ENCODE peak calls at places on chromosome 19, in five cellular contexts. B is OCI-LY7, Q is tibial nerve, R is WERI-Rb-1, C is cardiac fibroblast. A is an unnamed sample.

GRCh38 chr19:35801828-35802227 is 10.8 kb downstream of the PRODH2 start:
- DNase-seq in B (no peak), Q (no peak), R (no peak), C (no peak), A (no peak)

GRCh38 chr19:29285878-29286277 is 72.9 kb upstream of the UQCRFS1 start:
- DNase-seq in B (no peak), Q (no peak), R (peak), C (no peak), A (peak)

GRCh38 chr19:4896372-4896771 is 6.3 kb downstream of the ARRDC5 start:
- DNase-seq in B (no peak), Q (no peak), R (no peak), C (peak), A (no peak)

GRCh38 chr19:4352701-4353121 is 9.3 kb downstream of the MPND start:
- DNase-seq in B (peak), Q (no peak), R (peak), C (peak), A (peak)

GRCh38 chr19:55703790-55704215 is 28.8 kb downstream of the EPN1 start:
- DNase-seq in B (peak), Q (no peak), R (no peak), C (peak), A (peak)

GRCh38 chr19:57746580-57747471 is at the start of gene ZNF776:
- DNase-seq in B (peak), Q (peak), R (peak), C (peak), A (peak)

GRCh38 chr19:33740811-33741396 is 55.8 kb upstream of the KCTD15 start:
- DNase-seq in B (peak), Q (no peak), R (no peak), C (peak), A (no peak)

GRCh38 chr19:33610588-33610987 is 11.2 kb upstream of the CHST8 start:
- DNase-seq in B (no peak), Q (no peak), R (no peak), C (no peak), A (no peak)

GRCh38 chr19:38384209-38385027 is 3.4 kb downstream of the GGN start:
- DNase-seq in B (peak), Q (no peak), R (peak), C (peak), A (peak)

GRCh38 chr19:2250765-2251576 is 1.8 kb downstream of the AMH start:
- DNase-seq in B (no peak), Q (no peak), R (no peak), C (no peak), A (peak)

GRCh38 chr19:17348700-17349099 is 11.3 kb downstream of the GTPBP3 start:
- DNase-seq in B (no peak), Q (no peak), R (no peak), C (peak), A (peak)

GRCh38 chr19:35828694-35829301 is 16.2 kb upstream of the PRODH2 start:
- DNase-seq in B (peak), Q (no peak), R (no peak), C (peak), A (no peak)

GRCh38 chr19:6811906-6812305 is 39.4 kb downstream of the VAV1 start:
- DNase-seq in B (peak), Q (no peak), R (peak), C (peak), A (peak)

GRCh38 chr19:40445945-40446784 is 2.0 kb upstream of the SERTAD3 start:
- DNase-seq in B (no peak), Q (no peak), R (peak), C (peak), A (no peak)

GRCh38 chr19:31675187-31675913 is 326.1 kb upstream of the TSHZ3 start:
- DNase-seq in B (no peak), Q (no peak), R (no peak), C (peak), A (no peak)

GRCh38 chr19:6772028-6772865 is at the start of gene VAV1:
- DNase-seq in B (peak), Q (no peak), R (no peak), C (no peak), A (no peak)

GRCh38 chr19:35710784-35711723 is 6.7 kb downstream of the ZBTB32 start:
- DNase-seq in B (peak), Q (no peak), R (no peak), C (no peak), A (no peak)

GRCh38 chr19:38898788-38899446 is 501 bp downstream of the SIRT2 start:
- DNase-seq in B (peak), Q (no peak), R (no peak), C (peak), A (no peak)

GRCh38 chr19:10061717-10062310 is 24.3 kb upstream of the SHFL start:
- DNase-seq in B (no peak), Q (no peak), R (no peak), C (no peak), A (no peak)

GRCh38 chr19:58559275-58560006 is 1.0 kb upstream of the UBE2M start:
- DNase-seq in B (peak), Q (peak), R (peak), C (peak), A (peak)

GRCh38 chr19:38025908-38026307 is 118.9 kb downstream of the SIPA1L3 start:
- DNase-seq in B (no peak), Q (no peak), R (no peak), C (no peak), A (no peak)

GRCh38 chr19:3977242-3978143 is 6.6 kb upstream of the DAPK3 start:
- DNase-seq in B (no peak), Q (no peak), R (no peak), C (no peak), A (peak)

GRCh38 chr19:10617409-10618121 is 7.8 kb upstream of the SLC44A2 start:
- DNase-seq in B (no peak), Q (no peak), R (no peak), C (peak), A (no peak)

GRCh38 chr19:13098291-13099072 is 4.2 kb downstream of the LYL1 start:
- DNase-seq in B (no peak), Q (no peak), R (no peak), C (peak), A (no peak)

GRCh38 chr19:16637535-16637934 is 9.5 kb upstream of the MED26 start:
- DNase-seq in B (no peak), Q (no peak), R (no peak), C (peak), A (no peak)

GRCh38 chr19:38173324-38174041 is 50.5 kb downstream of the DPF1 start:
- DNase-seq in B (no peak), Q (no peak), R (no peak), C (no peak), A (peak)

GRCh38 chr19:34171539-34171876 is 796 bp upstream of the LSM14A start:
- DNase-seq in B (no peak), Q (no peak), R (no peak), C (peak), A (no peak)

GRCh38 chr19:38277549-38277948 is 13.2 kb downstream of the SPINT2 start:
- DNase-seq in B (no peak), Q (no peak), R (no peak), C (peak), A (no peak)

GRCh38 chr19:45032421-45032820 is 6.4 kb upstream of the CLASRP start:
- DNase-seq in B (no peak), Q (no peak), R (no peak), C (no peak), A (no peak)

GRCh38 chr19:28519950-28520861 is 692.7 kb downstream of the UQCRFS1 start:
- DNase-seq in B (no peak), Q (no peak), R (no peak), C (no peak), A (no peak)

GRCh38 chr19:48444129-48444932 is 1.5 kb upstream of the GRWD1 start:
- DNase-seq in B (no peak), Q (no peak), R (no peak), C (no peak), A (no peak)

GRCh38 chr19:48444933-48445194 is 919 bp upstream of the GRWD1 start:
- DNase-seq in B (no peak), Q (no peak), R (no peak), C (no peak), A (no peak)

GRCh38 chr19:48445256-48445605 is 552 bp upstream of the GRWD1 start:
- DNase-seq in B (no peak), Q (no peak), R (peak), C (peak), A (peak)

GRCh38 chr19:48446579-48446978 is 796 bp downstream of the GRWD1 start:
- DNase-seq in B (no peak), Q (no peak), R (no peak), C (no peak), A (no peak)

GRCh38 chr19:48445606-48446481 is at the start of gene GRWD1:
- DNase-seq in B (peak), Q (peak), R (peak), C (peak), A (peak)
- TF ChIP-seq CTCF in B (peak), Q (no peak), R (peak), C (no peak), A (peak)

GRCh38 chr19:8244442-8244841 is 35.3 kb downstream of the CERS4 start:
- DNase-seq in B (no peak), Q (no peak), R (no peak), C (no peak), A (no peak)
- TF ChIP-seq CTCF in B (peak), Q (no peak), R (peak), C (no peak), A (no peak)

GRCh38 chr19:23287620-23288019 is 37.4 kb upstream of the ZNF724 start:
- DNase-seq in B (peak), Q (no peak), R (no peak), C (no peak), A (no peak)

GRCh38 chr19:23281663-23282276 is 31.6 kb upstream of the ZNF724 start:
- DNase-seq in B (peak), Q (no peak), R (no peak), C (no peak), A (no peak)

GRCh38 chr19:23285948-23286347 is 35.8 kb upstream of the ZNF724 start:
- DNase-seq in B (peak), Q (no peak), R (no peak), C (no peak), A (no peak)

GRCh38 chr19:23286477-23286876 is 36.3 kb upstream of the ZNF724 start:
- DNase-seq in B (peak), Q (no peak), R (peak), C (no peak), A (peak)

GRCh38 chr19:23283925-23284324 is 33.7 kb upstream of the ZNF724 start:
- DNase-seq in B (peak), Q (no peak), R (peak), C (peak), A (peak)
- TF ChIP-seq CTCF in B (peak), Q (peak), R (peak), C (peak), A (peak)

GRCh38 chr19:1249990-1250298 is 1.6 kb downstream of the MIDN start:
- DNase-seq in B (no peak), Q (no peak), R (no peak), C (no peak), A (no peak)

GRCh38 chr19:1245884-1246816 is 2.2 kb upstream of the MIDN start:
- DNase-seq in B (no peak), Q (no peak), R (peak), C (no peak), A (no peak)

GRCh38 chr19:1249298-1249989 is 1.1 kb downstream of the MIDN start:
- DNase-seq in B (peak), Q (peak), R (peak), C (peak), A (peak)

GRCh38 chr19:1248454-1249297 is at the start of gene MIDN:
- DNase-seq in B (peak), Q (no peak), R (peak), C (peak), A (peak)

DNA sequence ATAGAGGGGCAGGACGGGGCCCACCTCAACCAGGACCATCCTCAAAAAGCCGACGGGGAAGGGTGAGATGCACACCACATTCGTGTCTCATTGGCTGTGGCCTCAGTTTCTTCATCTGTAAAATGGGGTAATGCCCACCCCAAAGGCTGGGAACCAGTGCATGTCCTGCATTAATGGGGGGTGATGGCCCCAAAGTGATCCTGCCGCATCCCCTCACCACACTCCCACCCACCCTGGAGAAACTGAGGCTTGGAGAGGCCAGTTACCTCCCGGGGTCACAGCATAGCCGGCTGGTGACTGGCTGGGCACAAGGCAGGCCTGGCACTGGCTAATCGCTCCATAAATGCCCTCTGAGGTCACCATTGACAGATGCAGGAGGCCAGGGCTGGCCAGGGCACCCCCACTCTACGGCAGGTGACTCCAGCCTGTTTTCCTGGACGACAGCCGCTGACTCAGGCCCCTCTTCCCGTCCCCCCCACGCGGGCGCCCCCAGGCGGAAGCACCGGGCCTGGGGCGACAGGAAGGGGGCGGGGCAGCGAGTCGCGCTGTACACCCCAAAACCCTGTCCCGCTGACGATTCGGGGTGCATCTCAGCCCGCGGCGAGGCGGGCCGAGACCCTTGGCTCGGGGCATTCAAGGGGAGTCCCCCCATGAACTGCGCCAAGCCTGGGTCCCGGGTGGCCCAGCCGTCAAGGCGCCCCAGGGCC is 483 bp upstream of the MIDN start:
- DNase-seq in B (no peak), Q (no peak), R (peak), C (peak), A (no peak)
- TF ChIP-seq CTCF in B (peak), Q (peak), R (peak), C (peak), A (no peak)

GRCh38 chr19:50893047-50893737 is 18.0 kb downstream of the KLK4 start:
- DNase-seq in B (peak), Q (no peak), R (peak), C (no peak), A (peak)
- TF ChIP-seq CTCF in B (peak), Q (no peak), R (peak), C (no peak), A (peak)

A was measured in BE2C.